ENCODE peak calls at places on chromosomes 1 and 21, in eight cellular contexts. L is fibroblast of pulmonary artery, H is EH, V is germinal center, E is fibroblast of mammary gland, G is AG04449, Y is Peyer's patch, W is AG08396. I is an unnamed sample.

GRCh38 chr1:155729031-155729898 is 40.4 kb downstream of the DAP3 start:
- DNase-seq in W (peak), H (peak), E (peak), Y (peak), L (peak), G (peak), V (peak), I (peak)

GRCh38 chr1:53326598-53327182 is 1.2 kb downstream of the LRP8 start:
- DNase-seq in V (peak), H (no peak), L (no peak), W (peak), G (no peak), E (peak), Y (no peak), I (no peak)

GRCh38 chr1:43329995-43330751 is 7.4 kb upstream of the MPL start:
- DNase-seq in W (peak), G (no peak), E (peak), Y (peak), V (no peak), L (peak), H (peak), I (no peak)

GRCh38 chr1:201634261-201634660 is 95.3 kb downstream of the NAV1 start:
- DNase-seq in Y (no peak), E (peak), W (no peak), G (no peak), L (peak), H (peak), V (no peak), I (no peak)

GRCh38 chr21:28337319-28337718 is 655.4 kb downstream of the LTN1 start:
- DNase-seq in Y (no peak), G (no peak), V (no peak), W (no peak), L (peak), H (peak), E (peak), I (no peak)

GRCh38 chr1:223331929-223332328 is 32.0 kb downstream of the SUSD4 start:
- DNase-seq in H (peak), G (peak), Y (no peak), V (no peak), W (peak), L (peak), E (peak), I (no peak)

GRCh38 chr1:21865943-21866628 is 54.0 kb downstream of the LDLRAD2 start:
- DNase-seq in E (no peak), G (no peak), W (no peak), L (no peak), Y (peak), V (peak), H (no peak), I (no peak)

GRCh38 chr1:15023976-15024375 is 129.6 kb upstream of the TMEM51 start:
- DNase-seq in E (no peak), H (no peak), Y (no peak), G (no peak), L (no peak), W (no peak), V (no peak), I (no peak)

GRCh38 chr1:101902199-101902598 is 94.5 kb downstream of the OLFM3 start:
- DNase-seq in E (no peak), H (no peak), W (no peak), Y (no peak), V (no peak), L (no peak), G (no peak), I (no peak)

GRCh38 chr1:10456661-10457060 is 6.8 kb downstream of the CORT start:
- DNase-seq in L (no peak), V (no peak), E (no peak), W (no peak), G (no peak), H (peak), Y (no peak), I (no peak)

GRCh38 chr1:59699227-59699847 is 115.4 kb upstream of the HOOK1 start:
- DNase-seq in H (peak), L (peak), Y (peak), V (peak), E (peak), W (no peak), G (no peak), I (peak)

GRCh38 chr1:157831968-157832626 is 9.5 kb downstream of the CD5L start:
- DNase-seq in V (no peak), E (no peak), L (no peak), H (no peak), W (no peak), Y (no peak), G (no peak), I (no peak)

GRCh38 chr1:58143972-58144752 is 402.4 kb downstream of the OMA1 start:
- DNase-seq in E (no peak), W (no peak), V (no peak), H (no peak), G (no peak), Y (no peak), L (no peak), I (no peak)

GRCh38 chr1:88892146-88892877 is 945 bp upstream of the GTF2B start:
- DNase-seq in G (no peak), V (no peak), H (peak), Y (no peak), L (peak), E (peak), W (no peak), I (no peak)

GRCh38 chr1:25432364-25432719 is 1.6 kb downstream of the MACO1 start:
- DNase-seq in W (no peak), V (no peak), L (no peak), H (no peak), G (no peak), Y (no peak), E (no peak), I (no peak)

GRCh38 chr1:32861904-32862698 is 8.6 kb downstream of the FNDC5 start:
- DNase-seq in V (no peak), Y (no peak), W (no peak), G (no peak), H (peak), E (no peak), L (no peak), I (no peak)

GRCh38 chr1:169595764-169596711 is 9.8 kb upstream of the F5 start:
- DNase-seq in W (peak), V (no peak), L (peak), Y (no peak), E (peak), H (peak), G (no peak), I (no peak)

GRCh38 chr1:228172591-228173527 is 7.3 kb downstream of the IBA57 start:
- DNase-seq in V (no peak), Y (no peak), L (no peak), H (no peak), G (no peak), W (no peak), E (no peak), I (no peak)